ENCODE peak calls at places on chromosomes 5 and 9, in eight cellular contexts. E is IMR-90, N is breast epithelium, Y is stomach, T is spleen, L is suprapubic skin, W is sigmoid colon, K is adrenal gland. A is an unnamed sample. For H3K36me3 and H3K4me1, the result is how much of the 10 kb centered on the place peaks cover.

GRCh38 chr9:120919639-120920494 is 6.7 kb downstream of the TRAF1 start:
- DNase-seq in Y (no peak), K (no peak), W (no peak), L (no peak), E (no peak), N (no peak), T (no peak), A (no peak)

GRCh38 chr5:146466521-146467349 is 19.6 kb downstream of the TCERG1 start:
- DNase-seq in W (no peak), E (peak), T (no peak), Y (no peak), L (no peak), K (no peak), N (no peak), A (no peak)

GRCh38 chr9:27548055-27548741 is 18.6 kb upstream of the MOB3B start:
- DNase-seq in W (no peak), K (no peak), T (no peak), E (peak), L (no peak), Y (no peak), N (no peak), A (no peak)

GRCh38 chr9:86946712-86947145 is 577 bp downstream of the GAS1 start:
- DNase-seq in K (peak), Y (peak), N (peak), E (no peak), W (peak), T (peak), L (peak), A (no peak)

GRCh38 chr9:27333241-27334052 is 36.5 kb upstream of the EQTN start:
- DNase-seq in T (no peak), W (peak), N (peak), L (no peak), Y (peak), K (peak), E (peak), A (no peak)

GRCh38 chr5:55853818-55854217 is 2.7 kb downstream of the IL31RA start:
- DNase-seq in N (no peak), W (no peak), T (no peak), Y (no peak), E (peak), K (no peak), L (no peak), A (no peak)

GRCh38 chr5:1526681-1527131 is 2.9 kb upstream of the LPCAT1 start:
- DNase-seq in L (peak), K (peak), N (no peak), E (no peak), W (peak), Y (peak), T (no peak), A (no peak)

GRCh38 chr5:68251386-68251785 is 35.8 kb downstream of the PIK3R1 start:
- DNase-seq in Y (no peak), E (peak), L (no peak), K (no peak), W (peak), T (no peak), N (no peak), A (no peak)

GRCh38 chr5:73917433-73917832 is 291.4 kb downstream of the ARHGEF28 start:
- DNase-seq in N (peak), T (no peak), W (no peak), Y (peak), L (no peak), E (no peak), K (peak), A (no peak)

GRCh38 chr5:95761771-95762680 is 30.9 kb downstream of the RHOBTB3 start:
- DNase-seq in L (no peak), W (no peak), N (no peak), Y (no peak), T (no peak), K (no peak), E (peak), A (no peak)

GRCh38 chr5:148976569-148977321 is 86.1 kb downstream of the SH3TC2 start:
- DNase-seq in T (no peak), L (no peak), K (no peak), W (no peak), N (no peak), E (peak), Y (no peak), A (no peak)

GRCh38 chr5:68251804-68252648 is 36.5 kb downstream of the PIK3R1 start:
- DNase-seq in Y (no peak), L (peak), N (no peak), E (peak), K (no peak), T (no peak), W (peak), A (no peak)

GRCh38 chr5:153900703-153901395 is 137.9 kb downstream of the FAM114A2 start:
- DNase-seq in K (no peak), N (peak), L (no peak), T (no peak), Y (no peak), E (peak), W (no peak), A (no peak)

GRCh38 chr5:9515451-9515850 is 30.4 kb downstream of the SEMA5A start:
- DNase-seq in K (no peak), W (no peak), Y (no peak), E (no peak), N (no peak), T (no peak), L (no peak), A (no peak)
- TF ChIP-seq POLR2A in K (no peak), W (no peak), Y (no peak), E (no peak), N (no peak), T (no peak), L (no peak), A (no peak)

DNA sequence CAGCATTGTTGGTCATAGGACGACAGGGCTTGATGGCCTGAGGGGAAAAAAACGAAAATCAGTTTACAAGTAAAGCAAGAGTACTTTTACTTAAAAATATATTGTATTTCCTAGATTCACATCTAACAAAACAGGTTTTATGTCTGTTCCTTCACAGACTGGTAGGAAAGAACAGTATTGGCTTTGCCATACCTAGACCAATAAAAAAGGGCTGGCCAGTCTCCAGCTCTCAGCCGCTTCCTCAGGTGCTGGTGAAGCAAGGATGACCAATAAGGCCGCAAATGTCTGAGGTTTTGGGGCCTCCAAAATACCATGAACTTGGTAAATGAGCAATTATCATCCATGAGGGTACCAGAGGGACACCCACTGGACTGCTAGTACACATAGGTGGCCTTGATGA is 36.6 kb downstream of the DROSHA start:
- DNase-seq in L (no peak), W (no peak), Y (no peak), N (no peak), K (no peak), E (no peak), T (no peak), A (no peak)
- H3K36me3 ChIP-seq in L (half or more), W (under half), Y (half or more), N (under half), K (under half), E (under half), T (under half), A (under half)

GRCh38 chr5:14210729-14211128 is 67.6 kb downstream of the TRIO start:
- DNase-seq in Y (no peak), E (no peak), T (no peak), L (no peak), K (no peak), N (no peak), W (no peak), A (no peak)

GRCh38 chr5:14208071-14209021 is 65.2 kb downstream of the TRIO start:
- DNase-seq in E (peak), W (no peak), K (no peak), Y (no peak), L (no peak), T (no peak), N (no peak), A (no peak)

GRCh38 chr5:14211818-14212799 is 69.0 kb downstream of the TRIO start:
- DNase-seq in Y (no peak), N (no peak), E (no peak), T (no peak), L (no peak), W (no peak), K (no peak), A (no peak)

GRCh38 chr5:14209222-14209822 is 66.2 kb downstream of the TRIO start:
- DNase-seq in E (no peak), Y (no peak), W (no peak), K (no peak), T (no peak), L (no peak), N (no peak), A (no peak)

DNA sequence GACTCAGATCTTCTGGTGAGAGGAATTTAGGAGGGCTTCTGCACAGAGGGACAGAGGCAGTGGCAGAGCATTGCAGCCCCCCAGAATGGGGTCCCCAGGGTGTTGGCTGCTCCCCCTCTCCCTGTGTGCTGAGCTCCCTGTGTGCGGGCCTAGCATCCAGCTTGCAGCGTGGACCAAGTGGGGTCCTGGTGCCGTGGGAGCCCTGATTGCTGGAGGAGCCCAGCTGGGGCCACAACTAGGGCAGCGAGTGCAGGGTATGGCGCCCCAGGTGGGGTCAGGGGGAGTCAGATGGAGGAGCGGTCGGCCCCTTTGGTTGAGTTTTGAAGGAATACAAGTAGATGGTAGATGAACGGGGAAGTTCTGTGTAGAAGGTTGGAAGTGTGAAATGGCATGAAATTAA is 66.7 kb downstream of the TRIO start:
- DNase-seq in L (no peak), E (no peak), N (no peak), Y (no peak), K (no peak), T (no peak), W (no peak), A (no peak)
- H3K4me1 ChIP-seq in L (under half), E (under half), N (under half), Y (half or more), K (under half), T (half or more), W (half or more), A (half or more)

DNA sequence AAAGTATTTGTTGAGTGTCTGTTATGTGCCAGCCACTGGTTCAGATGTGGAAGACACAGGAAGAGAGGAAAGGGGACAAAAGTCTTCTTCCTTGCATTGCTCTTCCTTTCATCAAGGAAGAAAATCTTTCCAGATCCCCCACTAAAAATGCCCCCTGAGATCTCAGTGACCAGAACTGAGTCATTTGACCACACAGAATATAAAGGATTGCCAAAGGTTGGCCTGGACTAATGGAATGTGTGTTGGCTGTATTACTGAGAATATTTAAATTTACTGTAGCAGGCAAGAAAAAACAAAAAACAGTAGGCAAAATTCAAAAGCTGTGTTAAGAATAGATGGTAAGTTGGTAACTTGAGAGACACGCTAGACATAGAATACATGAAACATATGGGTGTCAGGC is 10.0 kb upstream of the SEPTIN8 start:
- DNase-seq in E (peak), W (no peak), T (no peak), K (no peak), L (no peak), Y (no peak), N (no peak), A (no peak)
- TF ChIP-seq POLR2A in E (no peak), W (no peak), T (no peak), K (no peak), L (no peak), Y (no peak), N (no peak), A (no peak)